ENCODE peak calls at places on chromosomes 16 and 17, in six cellular contexts. B, C, X, A, F and P are unnamed samples.
A peak's percentile ranks its signal among the peaks of the same experiment; 100 is the strongest.

GRCh38 chr16:64345142-64345541 is 776.7 kb downstream of the CDH11 start:
- DNase-seq in B (no peak), F (no peak), X (no peak), A (no peak), C (no peak), P (no peak)

GRCh38 chr16:61862221-61862620 is 174.0 kb downstream of the CDH8 start:
- DNase-seq in C (no peak), F (no peak), A (peak; percentile 4), B (no peak), X (no peak), P (no peak)

GRCh38 chr16:81035398-81035974 is at the start of gene ATMIN:
- DNase-seq in A (peak; percentile 40), X (peak; percentile 43), F (peak; percentile 36), B (peak; percentile 96), C (peak; percentile 90), P (peak; percentile 83)

GRCh38 chr16:56198044-56198754 is 6.9 kb downstream of the GNAO1 start:
- DNase-seq in A (no peak), C (no peak), X (no peak), F (no peak), B (no peak), P (no peak)

GRCh38 chr16:71428883-71429282 is 13.0 kb downstream of the TLE7 start:
- DNase-seq in F (no peak), B (no peak), C (no peak), X (no peak), A (no peak), P (peak; percentile 54)

GRCh38 chr16:69481901-69482341 is 57.5 kb downstream of the CYB5B start:
- DNase-seq in F (no peak), X (peak; percentile 42), C (no peak), A (peak; percentile 24), B (no peak), P (peak; percentile 44)

GRCh38 chr16:81636298-81636960 is 142.7 kb upstream of the PLCG2 start:
- DNase-seq in C (no peak), X (no peak), A (no peak), F (no peak), B (no peak), P (no peak)

GRCh38 chr17:66494023-66494803 is 191.8 kb downstream of the PRKCA start:
- DNase-seq in X (no peak), F (peak; percentile 59), B (peak; percentile 71), A (no peak), C (no peak), P (peak; percentile 93)

GRCh38 chr17:31696184-31696602 is 162.9 kb downstream of the COPRS start:
- DNase-seq in X (peak; percentile 95), B (peak; percentile 98), A (no peak), F (no peak), C (no peak), P (peak; percentile 99)

GRCh38 chr17:55289106-55289446 is 24.3 kb downstream of the HLF start:
- DNase-seq in X (no peak), F (no peak), C (no peak), B (no peak), A (no peak), P (no peak)

GRCh38 chr17:66980896-66981295 is 16.4 kb downstream of the CACNG4 start:
- DNase-seq in X (no peak), C (no peak), B (no peak), A (no peak), F (no peak), P (no peak)

GRCh38 chr17:410674-411401 is 58.2 kb upstream of the RPH3AL start:
- DNase-seq in C (peak; percentile 62), B (peak; percentile 19), X (no peak), A (no peak), F (no peak), P (peak; percentile 47)

GRCh38 chr16:85661131-85662035 is 27.4 kb downstream of the GINS2 start:
- DNase-seq in A (no peak), B (no peak), F (no peak), X (no peak), C (no peak), P (no peak)

GRCh38 chr16:56688762-56689161 is 6.5 kb downstream of the MT1X start:
- DNase-seq in F (no peak), X (no peak), B (no peak), A (no peak), C (no peak), P (no peak)

GRCh38 chr17:76080207-76080933 is 1.4 kb downstream of the ZACN start:
- DNase-seq in F (no peak), X (no peak), B (no peak), A (no peak), C (no peak), P (no peak)

GRCh38 chr17:72393553-72393952 is 272.7 kb downstream of the SOX9 start:
- DNase-seq in X (no peak), F (peak; percentile 69), C (no peak), B (peak; percentile 29), A (no peak), P (peak; percentile 91)

GRCh38 chr17:21354796-21355385 is 21.3 kb upstream of the KCNJ12 start:
- DNase-seq in C (no peak), B (no peak), A (no peak), F (no peak), X (no peak), P (no peak)

GRCh38 chr17:65550758-65551157 is 10.7 kb downstream of the AXIN2 start:
- DNase-seq in B (no peak), C (no peak), X (no peak), A (no peak), F (no peak), P (no peak)

GRCh38 chr17:12794919-12795517 is 5.7 kb downstream of the ARHGAP44 start:
- DNase-seq in F (no peak), X (no peak), B (no peak), A (no peak), C (no peak), P (no peak)

GRCh38 chr17:17812211-17813054 is 24.4 kb downstream of the SREBF1 start:
- DNase-seq in A (peak; percentile 56), F (no peak), B (peak; percentile 71), X (no peak), C (peak; percentile 74), P (peak; percentile 58)

GRCh38 chr17:31412511-31412910 is 21.0 kb downstream of the RAB11FIP4 start:
- DNase-seq in B (no peak), F (no peak), C (no peak), X (no peak), A (no peak), P (no peak)

GRCh38 chr17:43846963-43847369 is at the start of gene CD300LG:
- DNase-seq in F (no peak), C (no peak), B (no peak), A (no peak), X (no peak), P (no peak)

GRCh38 chr17:17042851-17043667 is 802 bp downstream of the MPRIP start:
- DNase-seq in B (peak; percentile 78), F (peak; percentile 67), C (peak; percentile 33), X (peak; percentile 15), A (no peak), P (peak; percentile 81)

GRCh38 chr16:86087011-86087453 is 188.1 kb downstream of the IRF8 start:
- DNase-seq in B (no peak), X (no peak), C (no peak), F (no peak), A (no peak), P (no peak)

GRCh38 chr16:89069920-89070319 is 23.7 kb upstream of the ACSF3 start:
- DNase-seq in X (no peak), C (no peak), F (no peak), B (no peak), A (no peak), P (no peak)

GRCh38 chr16:49811630-49812334 is 44.1 kb downstream of the ZNF423 start:
- DNase-seq in X (no peak), B (peak; percentile 21), F (no peak), C (no peak), A (no peak), P (no peak)

GRCh38 chr17:40070895-40071719 is 8.3 kb downstream of the THRA start:
- DNase-seq in B (peak; percentile 14), F (no peak), C (no peak), X (no peak), A (peak; percentile 56), P (no peak)

GRCh38 chr17:6755731-6756184 is at the start of gene XAF1:
- DNase-seq in X (no peak), A (no peak), B (peak; percentile 78), F (no peak), C (peak; percentile 43), P (peak; percentile 76)

GRCh38 chr16:1638757-1639156 is 26.6 kb downstream of the CRAMP1 start:
- DNase-seq in C (no peak), F (no peak), B (no peak), A (no peak), X (no peak), P (no peak)